ENCODE peak calls at places on chromosomes 1 and 21, in five cellular contexts. D is WTC11, B is spleen, G is HepG2, Y is kidney epithelial cell. N is an unnamed sample.

GRCh38 chr21:15301736-15302135 is 236.9 kb upstream of the NRIP1 start:
- DNase-seq in B (no peak), G (peak), Y (peak), D (no peak), N (no peak)

GRCh38 chr1:229191066-229191674 is 79.7 kb upstream of the RAB4A start:
- DNase-seq in D (peak), G (no peak), Y (no peak), B (no peak), N (no peak)

GRCh38 chr1:11784993-11785769 is 20.6 kb downstream of the MTHFR start:
- DNase-seq in Y (no peak), D (peak), B (peak), G (peak), N (no peak)

GRCh38 chr1:185595835-185596667 is 138.1 kb upstream of the HMCN1 start:
- DNase-seq in D (peak), G (peak), Y (no peak), B (no peak), N (no peak)

GRCh38 chr1:207959141-207959825 is 48.4 kb upstream of the CD34 start:
- DNase-seq in Y (no peak), D (peak), B (peak), G (no peak), N (no peak)

GRCh38 chr1:189429610-189430009 is 1048.1 kb downstream of the BRINP3 start:
- DNase-seq in D (no peak), B (no peak), Y (peak), G (peak), N (peak)

GRCh38 chr1:41672641-41673313 is 188.3 kb upstream of the EDN2 start:
- DNase-seq in Y (no peak), D (no peak), G (no peak), B (peak), N (no peak)

GRCh38 chr1:213939888-213940287 is 47.9 kb upstream of the PROX1 start:
- DNase-seq in D (no peak), G (no peak), B (no peak), Y (no peak), N (no peak)

GRCh38 chr1:194309697-194310096 is 1123.3 kb upstream of the B3GALT2 start:
- DNase-seq in D (no peak), B (no peak), G (no peak), Y (no peak), N (no peak)

GRCh38 chr1:204417231-204417997 is 5.8 kb upstream of the PPP1R15B start:
- DNase-seq in D (no peak), G (peak), Y (peak), B (no peak), N (peak)

GRCh38 chr1:203142124-203142523 is 14.6 kb downstream of the ADORA1 start:
- DNase-seq in Y (no peak), B (no peak), D (no peak), G (no peak), N (no peak)

GRCh38 chr1:157278383-157279156 is 140.4 kb upstream of the ETV3 start:
- DNase-seq in G (no peak), B (no peak), D (no peak), Y (no peak), N (no peak)

GRCh38 chr1:219771039-219771438 is 157.3 kb downstream of the SLC30A10 start:
- DNase-seq in D (no peak), B (no peak), Y (peak), G (peak), N (peak)

GRCh38 chr21:44801468-44802395 is at the start of gene UBE2G2:
- DNase-seq in D (peak), Y (no peak), G (peak), B (peak), N (no peak)

GRCh38 chr1:229694053-229694693 is 68.1 kb downstream of the URB2 start:
- DNase-seq in Y (peak), B (peak), D (peak), G (no peak), N (no peak)

GRCh38 chr21:38938343-38938742 is 132.6 kb downstream of the ETS2 start:
- DNase-seq in D (no peak), Y (no peak), B (no peak), G (no peak), N (no peak)

GRCh38 chr1:41678141-41678878 is 193.8 kb upstream of the EDN2 start:
- DNase-seq in Y (no peak), G (no peak), D (no peak), B (peak), N (no peak)

GRCh38 chr1:109499661-109500536 is 6.0 kb downstream of the CYB561D1 start:
- DNase-seq in G (peak), B (no peak), Y (peak), D (peak), N (peak)

GRCh38 chr21:43951911-43952703 is 60.0 kb upstream of the TRAPPC10 start:
- DNase-seq in Y (no peak), B (no peak), G (no peak), D (no peak), N (no peak)

GRCh38 chr1:53734650-53735211 is 4.2 kb downstream of the GLIS1 start:
- DNase-seq in D (no peak), B (no peak), Y (no peak), G (no peak), N (no peak)

GRCh38 chr1:53732912-53733317 is 6.0 kb downstream of the GLIS1 start:
- DNase-seq in Y (peak), D (no peak), G (no peak), B (no peak), N (no peak)

GRCh38 chr1:53733447-53733931 is 5.5 kb downstream of the GLIS1 start:
- DNase-seq in Y (no peak), D (no peak), G (no peak), B (no peak), N (no peak)

GRCh38 chr1:53735261-53735660 is 3.7 kb downstream of the GLIS1 start:
- DNase-seq in Y (no peak), D (no peak), B (no peak), G (no peak), N (no peak)

DNA sequence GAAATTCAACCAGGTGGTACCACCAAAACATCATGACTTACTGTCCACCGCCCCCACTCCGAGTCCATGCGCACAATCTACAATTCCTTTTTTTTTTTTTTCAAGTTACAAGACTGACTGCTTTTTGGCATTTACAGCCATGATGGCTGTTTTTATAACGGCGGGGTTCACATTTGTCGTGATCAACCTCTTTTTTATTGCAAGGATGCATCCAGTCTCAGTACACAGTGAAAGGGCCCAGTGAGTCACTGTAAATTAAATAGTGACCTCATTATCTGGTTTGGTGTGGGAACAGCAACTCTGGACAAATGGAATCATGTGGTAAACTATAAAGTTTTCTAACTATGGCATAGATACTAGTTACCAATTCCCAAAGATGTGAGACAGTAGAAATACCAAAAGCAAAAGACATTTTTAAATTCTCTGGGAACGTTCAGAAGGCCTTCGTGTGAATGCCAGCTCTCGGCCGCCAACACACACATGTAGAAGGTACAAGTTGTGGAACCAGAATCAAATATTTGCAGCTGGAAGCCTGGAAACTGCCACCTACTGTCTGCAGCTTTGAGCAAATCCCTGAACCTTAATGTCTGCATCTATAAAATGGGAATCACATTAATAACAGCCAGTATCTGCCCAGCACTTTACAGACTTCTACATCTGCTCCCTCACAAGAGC is 4.9 kb downstream of the GLIS1 start:
- DNase-seq in D (no peak), Y (no peak), G (no peak), B (no peak), N (no peak)
- TF ChIP-seq CTCF in D (no peak), Y (no peak), G (no peak), B (no peak), N (no peak)

DNA sequence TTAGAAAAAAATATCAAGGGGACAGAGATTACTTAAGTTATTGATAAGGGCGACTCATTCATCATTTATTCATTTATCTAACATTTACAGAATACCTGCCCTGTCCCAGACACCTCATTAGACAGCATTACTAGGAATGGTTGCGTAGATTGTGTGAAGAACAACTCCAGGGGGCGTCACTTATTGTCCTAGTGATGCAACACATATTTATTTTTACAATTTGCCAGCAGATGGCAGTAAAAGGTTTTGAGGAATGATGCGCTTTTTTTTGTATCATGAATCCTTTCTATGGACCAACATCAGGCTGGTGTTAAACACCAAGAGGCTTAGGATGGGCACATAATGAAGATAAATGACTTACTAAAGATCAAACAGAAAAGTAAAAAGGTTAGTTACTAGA is 5.5 kb downstream of the NCAM2 start:
- DNase-seq in B (no peak), Y (no peak), D (peak), G (peak), N (no peak)
- TF ChIP-seq CTCF in B (no peak), Y (peak), D (peak), G (peak), N (peak)

DNA sequence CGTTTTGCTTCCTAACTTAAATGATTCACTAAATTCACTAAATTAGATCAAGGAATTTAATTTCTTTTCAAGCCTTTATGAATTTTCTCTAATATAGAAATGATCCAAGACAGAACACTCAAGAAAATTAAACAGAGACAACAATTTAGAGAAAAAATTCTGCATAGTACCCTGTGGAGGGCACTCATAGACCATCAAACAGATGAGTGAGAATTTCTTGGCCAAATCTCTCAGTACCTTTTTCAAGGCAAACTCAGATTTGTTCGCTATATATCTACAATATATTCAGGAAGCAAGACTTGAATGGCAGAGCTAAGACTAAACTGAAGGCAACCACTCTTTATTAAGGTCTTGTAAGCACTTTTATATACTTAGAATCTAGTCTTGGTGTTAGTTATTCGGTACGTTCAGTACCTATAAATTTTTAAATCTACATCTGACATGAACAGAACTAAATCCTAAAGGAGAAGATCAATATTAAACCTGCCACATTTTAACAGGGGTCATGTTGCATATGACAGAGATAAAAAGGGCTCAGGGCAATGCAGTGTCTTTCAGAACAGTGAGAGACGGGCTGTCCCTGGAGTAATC is 118.7 kb upstream of the TMPRSS15 start:
- DNase-seq in B (no peak), Y (no peak), D (no peak), G (no peak), N (no peak)
- TF ChIP-seq CTCF in B (no peak), Y (peak), D (no peak), G (no peak), N (no peak)

GRCh38 chr21:36420571-36421339 is 35.6 kb downstream of the CHAF1B start:
- DNase-seq in Y (no peak), D (no peak), B (no peak), G (no peak), N (no peak)

GRCh38 chr21:36423772-36424433 is 38.7 kb downstream of the CHAF1B start:
- DNase-seq in D (no peak), Y (no peak), G (no peak), B (no peak), N (no peak)

GRCh38 chr21:36424592-36424991 is 39.4 kb downstream of the CHAF1B start:
- DNase-seq in B (no peak), D (no peak), G (no peak), Y (no peak), N (no peak)

GRCh38 chr21:36419996-36420395 is 34.8 kb downstream of the CHAF1B start:
- DNase-seq in Y (peak), B (peak), D (peak), G (peak), N (no peak)

DNA sequence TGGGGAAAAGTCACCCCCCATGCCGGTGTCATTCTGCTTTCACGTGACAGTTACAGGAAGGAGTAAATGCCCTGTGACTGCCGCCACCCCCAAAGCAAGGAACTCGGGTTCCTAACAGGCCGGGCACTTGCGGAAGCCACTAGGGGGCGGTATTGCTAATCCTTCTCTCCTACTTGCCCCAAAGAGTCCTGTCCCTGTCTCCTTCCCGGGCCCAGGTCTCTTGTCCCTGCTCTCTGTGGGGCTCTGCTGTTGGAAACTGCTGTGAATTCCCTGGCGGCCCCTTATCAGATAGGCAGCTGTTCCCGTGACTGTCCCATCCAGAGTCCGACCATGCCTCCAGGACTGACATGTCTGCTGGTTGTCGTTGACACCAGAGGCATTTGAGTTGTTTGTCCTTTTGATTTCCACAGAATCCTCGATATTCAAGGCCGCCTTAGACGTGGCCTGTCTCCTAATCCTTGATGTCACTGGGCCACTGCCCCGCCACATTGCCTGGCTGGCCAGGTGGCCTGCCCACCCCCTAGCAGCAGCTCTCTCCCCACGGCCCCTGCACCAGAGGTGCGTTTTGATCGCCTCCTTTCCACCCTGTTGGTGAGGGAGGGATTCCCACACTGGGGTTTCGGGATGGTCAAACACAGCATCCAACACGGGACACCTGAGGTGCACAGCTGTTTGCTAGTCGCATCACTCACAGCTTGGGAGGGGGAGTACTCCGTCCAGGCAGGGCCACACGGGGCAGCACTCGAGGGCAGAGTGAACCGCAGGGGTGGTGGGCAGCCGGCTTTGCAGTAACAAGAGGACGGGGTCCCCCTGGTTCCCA is 37.3 kb downstream of the CHAF1B start:
- DNase-seq in G (peak), B (no peak), Y (no peak), D (peak), N (no peak)
- TF ChIP-seq CTCF in G (peak), B (peak), Y (peak), D (peak), N (peak)

DNA sequence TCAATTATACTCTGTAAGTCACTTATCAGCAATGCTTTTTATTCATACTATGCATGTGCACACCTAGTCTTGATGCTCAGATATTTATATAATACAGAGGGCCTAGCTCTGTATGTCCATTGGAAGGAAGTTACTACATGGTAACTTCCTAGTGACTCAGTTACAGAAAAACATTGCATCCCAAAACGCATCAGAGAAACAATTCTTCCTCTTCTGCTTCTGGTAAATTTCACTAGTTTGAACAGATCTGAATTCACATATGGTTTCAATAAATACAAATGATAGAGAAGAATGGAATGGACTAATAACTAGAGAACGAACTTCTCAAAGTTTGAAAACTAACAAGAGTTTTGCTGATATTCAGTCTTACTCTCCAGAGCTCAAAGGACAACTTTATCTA is 811.3 kb upstream of the ADGRL2 start:
- DNase-seq in G (no peak), Y (no peak), B (no peak), D (no peak), N (no peak)
- TF ChIP-seq CTCF in G (no peak), Y (no peak), B (no peak), D (no peak), N (no peak)

GRCh38 chr1:10519016-10519417 is 44.3 kb downstream of the PEX14 start:
- DNase-seq in Y (no peak), D (peak), B (no peak), G (peak), N (no peak)
- TF ChIP-seq CTCF in Y (peak), D (no peak), B (no peak), G (peak), N (peak)

GRCh38 chr21:36104306-36105300 is 30.3 kb upstream of the CBR3 start:
- DNase-seq in B (peak), Y (peak), G (no peak), D (peak), N (peak)
- TF ChIP-seq CTCF in B (peak), Y (peak), G (peak), D (peak), N (peak)

N was measured in epithelial cell of proximal tubule.